ENCODE peak calls at places on chromosomes 3 and 15, in eight cellular contexts. W is right lobe of liver; X is esophagus squamous epithelium; H is uterus; F is fibroblast of lung; Q is activated naive CD8-positive, alpha-beta T cell treated with anti-CD3 and anti-CD28 coated beads, Interleukin-2, amount 50 U/mL, for 24 hours; L is lung; O is AG10803. V is an unnamed sample.

GRCh38 chr3:174116421-174116820 is 718.9 kb downstream of the NLGN1 start:
- DNase-seq in W (no peak), X (no peak), H (no peak), F (peak; percentile 52), Q (no peak), L (no peak), O (no peak), V (no peak)

GRCh38 chr3:128863560-128863959 is 15.9 kb upstream of the ACAD9 start:
- DNase-seq in W (no peak), X (no peak), H (no peak), F (no peak), Q (peak; percentile 30), L (no peak), O (no peak), V (peak; percentile 10)

GRCh38 chr3:166444756-166445155 is 607.5 kb upstream of the BCHE start:
- DNase-seq in W (no peak), X (no peak), H (no peak), F (peak; percentile 8), Q (no peak), L (no peak), O (no peak), V (no peak)

GRCh38 chr15:63023351-63023945 is 19.1 kb upstream of the TPM1 start:
- DNase-seq in W (no peak), X (no peak), H (no peak), F (peak; percentile 92), Q (no peak), L (no peak), O (peak; percentile 93), V (no peak)

GRCh38 chr3:141913150-141913811 is 36.8 kb downstream of the ATP1B3 start:
- DNase-seq in W (no peak), X (no peak), H (no peak), F (peak; percentile 52), Q (peak; percentile 29), L (peak; percentile 41), O (peak; percentile 66), V (peak; percentile 83)

GRCh38 chr15:90607361-90607760 is 77.6 kb downstream of the CRTC3 start:
- DNase-seq in W (no peak), X (no peak), H (no peak), F (no peak), Q (no peak), L (no peak), O (no peak), V (no peak)

GRCh38 chr3:88032245-88032644 is 26.6 kb downstream of the CGGBP1 start:
- DNase-seq in W (no peak), X (no peak), H (no peak), F (peak; percentile 16), Q (no peak), L (no peak), O (peak; percentile 12), V (peak; percentile 9)

GRCh38 chr3:71689305-71689704 is 35.9 kb downstream of the EIF4E3 start:
- DNase-seq in W (no peak), X (no peak), H (no peak), F (no peak), Q (no peak), L (no peak), O (no peak), V (peak; percentile 54)

GRCh38 chr3:42019953-42020260 is 58.0 kb upstream of the ULK4 start:
- DNase-seq in W (no peak), X (no peak), H (no peak), F (no peak), Q (no peak), L (no peak), O (no peak), V (peak; percentile 24)

GRCh38 chr15:76185716-76186115 is 125.6 kb downstream of the ETFA start:
- DNase-seq in W (no peak), X (no peak), H (no peak), F (peak; percentile 65), Q (peak; percentile 16), L (no peak), O (peak; percentile 74), V (peak; percentile 78)

GRCh38 chr3:18987862-18988447 is 160.4 kb upstream of the KCNH8 start:
- DNase-seq in W (no peak), X (no peak), H (no peak), F (no peak), Q (no peak), L (no peak), O (no peak), V (no peak)

GRCh38 chr3:49295489-49296058 is 18.5 kb upstream of the C3orf62 start:
- DNase-seq in W (no peak), X (no peak), H (no peak), F (peak; percentile 20), Q (peak; percentile 26), L (no peak), O (peak; percentile 59), V (peak; percentile 63)

GRCh38 chr15:74327756-74328155 is 39.7 kb downstream of the CYP11A1 start:
- DNase-seq in W (no peak), X (no peak), H (no peak), F (peak; percentile 34), Q (no peak), L (no peak), O (no peak), V (no peak)

GRCh38 chr15:70186152-70186551 is 88.4 kb upstream of the TLE3 start:
- DNase-seq in W (no peak), X (no peak), H (no peak), F (no peak), Q (no peak), L (no peak), O (no peak), V (no peak)

GRCh38 chr15:76625267-76625666 is 279.9 kb downstream of the SCAPER start:
- DNase-seq in W (no peak), X (no peak), H (no peak), F (no peak), Q (no peak), L (no peak), O (no peak), V (no peak)

GRCh38 chr3:47976135-47976758 is 40.0 kb downstream of the MAP4 start:
- DNase-seq in W (no peak), X (no peak), H (no peak), F (no peak), Q (no peak), L (no peak), O (no peak), V (no peak)

GRCh38 chr3:57118279-57118678 is 46.9 kb downstream of the IL17RD start:
- DNase-seq in W (no peak), X (no peak), H (no peak), F (no peak), Q (no peak), L (no peak), O (no peak), V (no peak)

GRCh38 chr3:143464850-143465249 is 345.3 kb downstream of the CHST2 start:
- DNase-seq in W (peak; percentile 29), X (no peak), H (no peak), F (no peak), Q (no peak), L (no peak), O (no peak), V (no peak)

GRCh38 chr3:171748341-171748918 is 61.9 kb downstream of the PLD1 start:
- DNase-seq in W (no peak), X (no peak), H (no peak), F (peak; percentile 70), Q (no peak), L (no peak), O (peak; percentile 11), V (no peak)

GRCh38 chr15:57094594-57095257 is 176.3 kb downstream of the TCF12 start:
- DNase-seq in W (no peak), X (no peak), H (no peak), F (no peak), Q (no peak), L (no peak), O (no peak), V (peak; percentile 32)

GRCh38 chr3:115100172-115100571 is 46.9 kb downstream of the ZBTB20 start:
- DNase-seq in W (no peak), X (no peak), H (no peak), F (peak; percentile 89), Q (no peak), L (no peak), O (peak; percentile 73), V (peak; percentile 46)

GRCh38 chr3:125052671-125053303 is 3.0 kb downstream of the HEG1 start:
- DNase-seq in W (no peak), X (no peak), H (no peak), F (peak; percentile 94), Q (no peak), L (no peak), O (peak; percentile 98), V (peak; percentile 71)

GRCh38 chr15:58903232-58903631 is 30.2 kb downstream of the SLTM start:
- DNase-seq in W (no peak), X (no peak), H (no peak), F (peak; percentile 13), Q (no peak), L (no peak), O (peak; percentile 11), V (no peak)

GRCh38 chr15:52383100-52383588 is 87.5 kb upstream of the MYO5C start:
- DNase-seq in W (no peak), X (no peak), H (no peak), F (peak; percentile 48), Q (no peak), L (no peak), O (no peak), V (peak; percentile 72)

GRCh38 chr3:27591811-27592210 is 107.6 kb upstream of the SLC4A7 start:
- DNase-seq in W (no peak), X (no peak), H (no peak), F (peak; percentile 65), Q (no peak), L (no peak), O (no peak), V (peak; percentile 86)

GRCh38 chr15:101458158-101458895 is 31.2 kb downstream of the PCSK6 start:
- DNase-seq in W (no peak), X (no peak), H (no peak), F (no peak), Q (no peak), L (no peak), O (no peak), V (no peak)

GRCh38 chr3:13879102-13879945 is 547 bp downstream of the WNT7A start:
- DNase-seq in W (no peak), X (no peak), H (peak; percentile 10), F (no peak), Q (peak; percentile 22), L (no peak), O (no peak), V (no peak)

GRCh38 chr3:125602752-125603649 is 7.7 kb upstream of the OSBPL11 start:
- DNase-seq in W (no peak), X (no peak), H (no peak), F (peak; percentile 86), Q (no peak), L (no peak), O (peak; percentile 62), V (peak; percentile 83)

GRCh38 chr3:145776782-145777408 is 384.1 kb downstream of the PLOD2 start:
- DNase-seq in W (no peak), X (no peak), H (no peak), F (peak; percentile 50), Q (peak; percentile 8), L (no peak), O (peak; percentile 71), V (peak; percentile 84)

GRCh38 chr15:85044251-85044853 is 62.7 kb downstream of the PDE8A start:
- DNase-seq in W (no peak), X (no peak), H (peak; percentile 59), F (peak; percentile 60), Q (peak; percentile 49), L (peak; percentile 46), O (peak; percentile 71), V (peak; percentile 88)

GRCh38 chr3:8020459-8020858 is 481.2 kb upstream of the LMCD1 start:
- DNase-seq in W (no peak), X (no peak), H (no peak), F (no peak), Q (no peak), L (no peak), O (no peak), V (no peak)

GRCh38 chr3:180913582-180914404 is 1.3 kb downstream of the FXR1 start:
- DNase-seq in W (no peak), X (no peak), H (no peak), F (peak; percentile 43), Q (no peak), L (no peak), O (peak; percentile 9), V (peak; percentile 9)

GRCh38 chr3:67526246-67526645 is 128.2 kb downstream of the SUCLG2 start:
- DNase-seq in W (no peak), X (no peak), H (no peak), F (peak; percentile 98), Q (no peak), L (no peak), O (peak; percentile 96), V (no peak)

GRCh38 chr3:160384639-160385312 is 14.2 kb downstream of the IFT80 start:
- DNase-seq in W (no peak), X (no peak), H (no peak), F (no peak), Q (no peak), L (peak; percentile 45), O (no peak), V (no peak)

V was measured in dermis blood vessel endothelial cell.